ENCODE peak calls at places on chromosomes 7 and 10, in seven cellular contexts. One of them, this sample, is unnamed.

GRCh38 chr7:156556083-156556482 is 84.5 kb upstream of the RNF32 start:
- DNase-seq in EH: no peak
- DNase-seq in activated CD8-positive, alpha-beta memory T cell treated with anti-CD3 and anti-CD28 coated beads for 4 hours: no peak
- DNase-seq in foreskin fibroblast: no peak
- DNase-seq in amniotic epithelial cell: no peak
- DNase-seq in posterior cingulate gyrus: no peak
- DNase-seq in kidney epithelial cell: no peak
- DNase-seq in this sample: no peak

GRCh38 chr10:126198681-126199080 is 189.6 kb downstream of the ADAM12 start:
- DNase-seq in activated CD8-positive, alpha-beta memory T cell treated with anti-CD3 and anti-CD28 coated beads for 4 hours: no peak
- DNase-seq in kidney epithelial cell: no peak
- DNase-seq in posterior cingulate gyrus: no peak
- DNase-seq in EH: no peak
- DNase-seq in foreskin fibroblast: no peak
- DNase-seq in amniotic epithelial cell: no peak
- DNase-seq in this sample: no peak

GRCh38 chr7:104929921-104930320 is 84.1 kb upstream of the KMT2E start:
- DNase-seq in foreskin fibroblast: no peak
- DNase-seq in kidney epithelial cell: no peak
- DNase-seq in posterior cingulate gyrus: no peak
- DNase-seq in amniotic epithelial cell: no peak
- DNase-seq in activated CD8-positive, alpha-beta memory T cell treated with anti-CD3 and anti-CD28 coated beads for 4 hours: no peak
- DNase-seq in EH: no peak
- DNase-seq in this sample: no peak

GRCh38 chr10:58362026-58362799 is 23.0 kb upstream of the TFAM start:
- DNase-seq in activated CD8-positive, alpha-beta memory T cell treated with anti-CD3 and anti-CD28 coated beads for 4 hours: no peak
- DNase-seq in EH: no peak
- DNase-seq in foreskin fibroblast: no peak
- DNase-seq in posterior cingulate gyrus: no peak
- DNase-seq in amniotic epithelial cell: peak
- DNase-seq in kidney epithelial cell: no peak
- DNase-seq in this sample: no peak

GRCh38 chr10:11245510-11245909 is 227.8 kb downstream of the CELF2 start:
- DNase-seq in EH: no peak
- DNase-seq in posterior cingulate gyrus: no peak
- DNase-seq in amniotic epithelial cell: no peak
- DNase-seq in foreskin fibroblast: no peak
- DNase-seq in activated CD8-positive, alpha-beta memory T cell treated with anti-CD3 and anti-CD28 coated beads for 4 hours: no peak
- DNase-seq in kidney epithelial cell: no peak
- DNase-seq in this sample: no peak

GRCh38 chr10:104074505-104074904 is 11.2 kb downstream of the COL17A1 start:
- DNase-seq in amniotic epithelial cell: no peak
- DNase-seq in foreskin fibroblast: no peak
- DNase-seq in posterior cingulate gyrus: no peak
- DNase-seq in activated CD8-positive, alpha-beta memory T cell treated with anti-CD3 and anti-CD28 coated beads for 4 hours: no peak
- DNase-seq in kidney epithelial cell: no peak
- DNase-seq in EH: no peak
- DNase-seq in this sample: no peak

GRCh38 chr10:118698421-118698820 is 56.3 kb downstream of the CACUL1 start:
- DNase-seq in EH: peak
- DNase-seq in kidney epithelial cell: peak
- DNase-seq in foreskin fibroblast: peak
- DNase-seq in posterior cingulate gyrus: no peak
- DNase-seq in amniotic epithelial cell: peak
- DNase-seq in activated CD8-positive, alpha-beta memory T cell treated with anti-CD3 and anti-CD28 coated beads for 4 hours: peak
- DNase-seq in this sample: no peak

GRCh38 chr10:633279-634245 is 55.9 kb downstream of the DIP2C start:
- DNase-seq in foreskin fibroblast: no peak
- DNase-seq in activated CD8-positive, alpha-beta memory T cell treated with anti-CD3 and anti-CD28 coated beads for 4 hours: no peak
- DNase-seq in amniotic epithelial cell: no peak
- DNase-seq in EH: no peak
- DNase-seq in posterior cingulate gyrus: no peak
- DNase-seq in kidney epithelial cell: no peak
- DNase-seq in this sample: no peak

GRCh38 chr7:95457947-95458346 is 23.1 kb upstream of the PON2 start:
- DNase-seq in amniotic epithelial cell: no peak
- DNase-seq in EH: no peak
- DNase-seq in posterior cingulate gyrus: no peak
- DNase-seq in kidney epithelial cell: no peak
- DNase-seq in activated CD8-positive, alpha-beta memory T cell treated with anti-CD3 and anti-CD28 coated beads for 4 hours: no peak
- DNase-seq in foreskin fibroblast: no peak
- DNase-seq in this sample: no peak

GRCh38 chr7:51067757-51068156 is 248.9 kb downstream of the COBL start:
- DNase-seq in amniotic epithelial cell: peak
- DNase-seq in EH: peak
- DNase-seq in activated CD8-positive, alpha-beta memory T cell treated with anti-CD3 and anti-CD28 coated beads for 4 hours: no peak
- DNase-seq in kidney epithelial cell: peak
- DNase-seq in posterior cingulate gyrus: no peak
- DNase-seq in foreskin fibroblast: peak
- DNase-seq in this sample: no peak

GRCh38 chr10:91571671-91572070 is 61.2 kb downstream of the PPP1R3C start:
- DNase-seq in posterior cingulate gyrus: no peak
- DNase-seq in activated CD8-positive, alpha-beta memory T cell treated with anti-CD3 and anti-CD28 coated beads for 4 hours: no peak
- DNase-seq in amniotic epithelial cell: no peak
- DNase-seq in kidney epithelial cell: no peak
- DNase-seq in foreskin fibroblast: no peak
- DNase-seq in EH: peak
- DNase-seq in this sample: no peak

GRCh38 chr7:92949748-92950147 is 113.4 kb upstream of the CDK6 start:
- DNase-seq in amniotic epithelial cell: peak
- DNase-seq in kidney epithelial cell: no peak
- DNase-seq in posterior cingulate gyrus: no peak
- DNase-seq in EH: no peak
- DNase-seq in activated CD8-positive, alpha-beta memory T cell treated with anti-CD3 and anti-CD28 coated beads for 4 hours: no peak
- DNase-seq in foreskin fibroblast: no peak
- DNase-seq in this sample: no peak

GRCh38 chr10:130440494-130440893 is 304.3 kb downstream of the GLRX3 start:
- DNase-seq in foreskin fibroblast: no peak
- DNase-seq in EH: no peak
- DNase-seq in posterior cingulate gyrus: no peak
- DNase-seq in amniotic epithelial cell: no peak
- DNase-seq in activated CD8-positive, alpha-beta memory T cell treated with anti-CD3 and anti-CD28 coated beads for 4 hours: no peak
- DNase-seq in kidney epithelial cell: no peak
- DNase-seq in this sample: no peak